ENCODE peak calls at places on chromosomes 3 and 15, in four cellular contexts. I, T, R and M are unnamed samples.

GRCh38 chr3:100361897-100362296 is 27.3 kb downstream of the NIT2 start:
- DNase-seq in I (no peak), T (no peak), R (no peak), M (no peak)

GRCh38 chr3:29581311-29581710 is 300.4 kb downstream of the RBMS3 start:
- DNase-seq in I (no peak), T (no peak), R (no peak), M (no peak)

GRCh38 chr3:30437172-30437571 is 169.2 kb upstream of the TGFBR2 start:
- DNase-seq in I (no peak), T (peak; percentile 45), R (no peak), M (no peak)

GRCh38 chr3:115517457-115518050 is 105.8 kb upstream of the GAP43 start:
- DNase-seq in I (no peak), T (no peak), R (no peak), M (no peak)

GRCh38 chr15:73522011-73522410 is 79.0 kb downstream of the REC114 start:
- DNase-seq in I (no peak), T (no peak), R (no peak), M (no peak)

GRCh38 chr3:187130346-187131066 is 8.8 kb downstream of the RPL39L start:
- DNase-seq in I (no peak), T (no peak), R (peak; percentile 21), M (peak; percentile 25)

GRCh38 chr3:46889381-46890110 is 12.0 kb downstream of the PTH1R start:
- DNase-seq in I (no peak), T (no peak), R (no peak), M (no peak)

GRCh38 chr3:150345021-150345538 is 63.0 kb upstream of the TSC22D2 start:
- DNase-seq in I (peak; percentile 95), T (no peak), R (no peak), M (no peak)

GRCh38 chr3:192487032-192487431 is 240.3 kb downstream of the FGF12 start:
- DNase-seq in I (no peak), T (no peak), R (no peak), M (no peak)

GRCh38 chr15:63041982-63042878 is at the start of gene TPM1:
- DNase-seq in I (no peak), T (peak; percentile 94), R (no peak), M (no peak)

GRCh38 chr15:71098920-71099319 is 16.4 kb upstream of the THSD4 start:
- DNase-seq in I (no peak), T (no peak), R (no peak), M (no peak)

GRCh38 chr3:54121404-54122045 is 827 bp upstream of the CACNA2D3 start:
- DNase-seq in I (no peak), T (no peak), R (no peak), M (no peak)

GRCh38 chr3:42262525-42262924 is 3.5 kb downstream of the CCK start:
- DNase-seq in I (peak; percentile 81), T (no peak), R (no peak), M (no peak)

GRCh38 chr3:141191097-141191749 is 40.4 kb upstream of the PXYLP1 start:
- DNase-seq in I (no peak), T (no peak), R (no peak), M (no peak)

GRCh38 chr3:186640473-186640818 is 247 bp downstream of the FETUB start:
- DNase-seq in I (peak; percentile 89), T (peak; percentile 60), R (no peak), M (no peak)

GRCh38 chr15:83210619-83211018 is 3.0 kb upstream of the HDGFL3 start:
- DNase-seq in I (no peak), T (no peak), R (no peak), M (no peak)

GRCh38 chr15:28861031-28861534 is 12.6 kb upstream of the GOLGA6L7 start:
- DNase-seq in I (no peak), T (no peak), R (no peak), M (no peak)

GRCh38 chr15:75693501-75694240 is 19.0 kb downstream of the CSPG4 start:
- DNase-seq in I (no peak), T (no peak), R (no peak), M (no peak)

GRCh38 chr3:150365132-150365604 is 42.9 kb upstream of the TSC22D2 start:
- DNase-seq in I (peak; percentile 42), T (no peak), R (no peak), M (no peak)

GRCh38 chr15:94206463-94207167 is 24.7 kb upstream of the MCTP2 start:
- DNase-seq in I (no peak), T (no peak), R (no peak), M (no peak)

GRCh38 chr3:101144080-101144479 is 150.9 kb upstream of the ABI3BP start:
- DNase-seq in I (no peak), T (no peak), R (no peak), M (no peak)

DNA sequence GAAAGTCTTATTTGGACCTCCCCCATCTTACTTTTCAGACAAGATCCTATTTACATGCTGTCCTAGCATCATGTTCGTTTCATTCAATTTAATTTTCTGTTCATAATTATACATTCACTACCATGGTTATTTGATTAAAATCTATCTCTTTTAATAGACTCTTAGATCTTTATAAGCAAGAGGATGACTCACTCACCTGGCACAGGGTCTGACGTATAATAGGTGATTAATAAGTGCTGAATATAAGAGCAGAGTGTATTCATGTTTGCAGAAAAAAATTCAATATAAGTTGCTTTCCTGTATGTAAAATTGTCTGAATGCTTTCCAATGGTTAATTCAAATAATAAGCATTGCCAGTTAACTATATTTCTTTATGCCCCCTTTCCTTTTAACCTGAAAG is 165.5 kb upstream of the CBLB start:
- DNase-seq in I (peak; percentile 21), T (no peak), R (no peak), M (no peak)
- H3K4me1 ChIP-seq in I (peaks cover 15% of the 10 kb centered on the region), T (no peaks in the 10 kb centered on the region), R (no peaks in the 10 kb centered on the region), M (no peaks in the 10 kb centered on the region)

GRCh38 chr3:63853106-63853505 is 10.5 kb downstream of the THOC7 start:
- DNase-seq in I (no peak), T (no peak), R (no peak), M (no peak)

GRCh38 chr3:63862804-63863149 is 828 bp downstream of the THOC7 start:
- DNase-seq in I (no peak), T (no peak), R (no peak), M (no peak)

GRCh38 chr3:63861306-63861705 is 2.3 kb downstream of the THOC7 start:
- DNase-seq in I (no peak), T (no peak), R (no peak), M (no peak)

GRCh38 chr3:63855333-63855940 is 8.2 kb downstream of the THOC7 start:
- DNase-seq in I (no peak), T (no peak), R (no peak), M (no peak)

DNA sequence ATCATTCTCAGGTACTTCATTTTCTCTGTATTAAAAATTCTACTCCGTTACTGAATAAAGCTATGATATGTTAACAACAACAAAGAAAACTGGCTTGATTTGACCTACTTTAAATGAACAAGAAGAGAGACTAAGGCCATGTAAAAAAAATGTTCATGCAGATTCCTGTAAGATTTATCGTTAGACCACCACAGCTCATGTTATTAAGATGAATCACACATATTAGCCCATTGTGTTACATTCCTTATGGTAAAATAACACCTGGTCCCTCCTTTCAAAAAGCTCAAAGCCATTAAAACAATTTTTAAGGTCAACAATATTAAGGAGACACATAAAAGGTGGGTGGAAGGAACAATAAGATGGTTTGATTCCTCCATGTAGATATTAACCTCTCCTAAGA is 6.3 kb downstream of the THOC7 start:
- DNase-seq in I (no peak), T (no peak), R (no peak), M (no peak)
- H3K4me1 ChIP-seq in I (peaks cover 26% of the 10 kb centered on the region), T (peaks cover 2% of the 10 kb centered on the region), R (peaks cover 2% of the 10 kb centered on the region), M (no peaks in the 10 kb centered on the region)

GRCh38 chr3:181629029-181629428 is 82.7 kb upstream of the SOX2 start:
- DNase-seq in I (no peak), T (no peak), R (no peak), M (no peak)
- H3K4me1 ChIP-seq in I (peaks cover 30% of the 10 kb centered on the region), T (no peaks in the 10 kb centered on the region), R (no peaks in the 10 kb centered on the region), M (no peaks in the 10 kb centered on the region)

GRCh38 chr3:188269040-188269439 is 115.1 kb downstream of the LPP start:
- DNase-seq in I (no peak), T (no peak), R (no peak), M (no peak)
- H3K4me1 ChIP-seq in I (peaks cover 14% of the 10 kb centered on the region), T (peaks cover 13% of the 10 kb centered on the region), R (no peaks in the 10 kb centered on the region), M (no peaks in the 10 kb centered on the region)

DNA sequence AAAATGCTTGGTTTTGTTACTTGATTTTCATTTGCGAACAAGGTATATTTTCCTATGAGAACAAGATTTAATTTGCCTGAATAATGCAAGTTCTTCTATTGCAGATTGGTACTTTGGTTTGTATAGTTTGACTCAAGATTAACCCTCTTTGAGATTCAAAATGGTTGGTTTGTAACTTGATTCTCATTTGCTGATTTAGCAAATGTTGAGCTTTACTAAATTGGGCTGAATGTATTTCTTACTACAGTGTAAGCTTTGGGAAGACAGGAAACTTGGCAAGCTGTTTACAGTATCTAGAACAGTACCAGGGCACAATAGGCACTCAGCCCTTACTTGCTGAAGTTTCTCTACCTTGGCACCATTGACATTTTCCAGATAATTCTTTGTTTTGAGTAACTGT is 3.7 kb upstream of the SYNPR start:
- DNase-seq in I (no peak), T (no peak), R (no peak), M (no peak)
- H3K4me1 ChIP-seq in I (no peaks in the 10 kb centered on the region), T (no peaks in the 10 kb centered on the region), R (no peaks in the 10 kb centered on the region), M (no peaks in the 10 kb centered on the region)

DNA sequence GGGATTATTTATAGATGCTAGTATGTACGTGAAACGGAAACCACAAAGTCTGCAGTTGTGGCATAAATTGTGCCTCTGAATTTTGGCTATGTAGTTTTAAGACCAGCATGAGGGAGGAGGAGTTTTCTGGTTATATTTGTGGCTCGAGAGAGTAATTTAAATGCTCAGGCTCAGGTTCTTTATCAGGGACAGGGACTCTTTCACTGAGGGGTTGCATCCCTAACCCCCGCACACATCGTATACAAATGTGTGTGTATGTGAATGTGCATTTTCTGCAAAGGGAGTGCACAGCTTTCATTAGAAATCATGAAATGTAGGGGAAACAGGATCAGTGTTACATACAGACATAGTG is 12.6 kb downstream of the GCSAM start:
- DNase-seq in I (no peak), T (no peak), R (no peak), M (no peak)
- H3K4me1 ChIP-seq in I (no peaks in the 10 kb centered on the region), T (no peaks in the 10 kb centered on the region), R (peaks cover 28% of the 10 kb centered on the region), M (peaks cover 10% of the 10 kb centered on the region)

GRCh38 chr15:95737051-95737450 is 593.4 kb upstream of the NR2F2 start:
- DNase-seq in I (no peak), T (no peak), R (no peak), M (no peak)
- H3K4me1 ChIP-seq in I (peaks cover 5% of the 10 kb centered on the region), T (no peaks in the 10 kb centered on the region), R (peaks cover 34% of the 10 kb centered on the region), M (no peaks in the 10 kb centered on the region)

GRCh38 chr3:25556504-25556903 is 108.2 kb downstream of the TOP2B start:
- DNase-seq in I (no peak), T (no peak), R (no peak), M (no peak)

GRCh38 chr3:25558106-25558505 is 106.6 kb downstream of the TOP2B start:
- DNase-seq in I (no peak), T (no peak), R (no peak), M (no peak)

GRCh38 chr3:25557641-25558040 is 107.1 kb downstream of the TOP2B start:
- DNase-seq in I (no peak), T (no peak), R (no peak), M (no peak)

GRCh38 chr3:25554376-25554775 is 110.3 kb downstream of the TOP2B start:
- DNase-seq in I (no peak), T (no peak), R (no peak), M (no peak)

DNA sequence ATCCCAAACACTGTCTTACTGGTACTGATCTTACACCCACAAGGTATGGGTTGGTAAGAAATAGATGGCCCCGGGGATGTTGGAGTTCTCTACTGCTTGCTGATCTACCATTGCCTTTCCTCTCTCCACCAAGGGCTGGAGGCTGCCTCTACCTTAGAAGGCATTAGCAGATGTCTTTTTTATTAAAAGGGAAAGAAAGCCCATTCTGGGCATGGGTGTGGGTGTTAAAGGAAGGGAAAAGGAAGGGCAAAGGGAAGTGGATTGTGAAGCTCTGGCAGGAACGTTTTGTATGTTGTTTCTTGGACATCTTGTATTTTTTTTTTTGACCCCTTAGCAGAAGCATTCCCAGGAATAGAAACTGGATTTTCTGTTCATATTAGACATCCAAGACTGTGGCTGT is 109.0 kb downstream of the TOP2B start:
- DNase-seq in I (no peak), T (no peak), R (no peak), M (no peak)
- H3K4me1 ChIP-seq in I (no peaks in the 10 kb centered on the region), T (no peaks in the 10 kb centered on the region), R (no peaks in the 10 kb centered on the region), M (no peaks in the 10 kb centered on the region)